ENCODE peak calls at places on chromosomes 12 and 14, in five cellular contexts. One of them, this sample, is unnamed.

GRCh38 chr14:63893701-63894458 is 41.1 kb downstream of the SYNE2 start:
- DNase-seq in H1: no peak
- DNase-seq in HAP-1: no peak
- DNase-seq in PC-3: no peak
- DNase-seq in psoas muscle: peak
- DNase-seq in this sample: peak

GRCh38 chr12:4856556-4856955 is 53.1 kb upstream of the KCNA1 start:
- DNase-seq in H1: no peak
- DNase-seq in HAP-1: no peak
- DNase-seq in PC-3: no peak
- DNase-seq in psoas muscle: no peak
- DNase-seq in this sample: no peak

GRCh38 chr14:90788031-90788430 is 28.2 kb downstream of the TTC7B start:
- DNase-seq in H1: no peak
- DNase-seq in HAP-1: no peak
- DNase-seq in PC-3: no peak
- DNase-seq in psoas muscle: no peak
- DNase-seq in this sample: no peak

GRCh38 chr14:59346329-59346728 is 118.9 kb downstream of the GPR135 start:
- DNase-seq in H1: no peak
- DNase-seq in HAP-1: no peak
- DNase-seq in PC-3: no peak
- DNase-seq in psoas muscle: no peak
- DNase-seq in this sample: no peak

GRCh38 chr12:42296503-42297109 is 29.3 kb downstream of the ZCRB1 start:
- DNase-seq in H1: peak
- DNase-seq in HAP-1: no peak
- DNase-seq in PC-3: peak
- DNase-seq in psoas muscle: no peak
- DNase-seq in this sample: no peak

GRCh38 chr12:4012977-4013968 is 140.1 kb upstream of the PARP11 start:
- DNase-seq in H1: no peak
- DNase-seq in HAP-1: no peak
- DNase-seq in PC-3: no peak
- DNase-seq in psoas muscle: no peak
- DNase-seq in this sample: no peak

GRCh38 chr12:73612571-73612970 is 925.1 kb upstream of the ATXN7L3B start:
- DNase-seq in H1: no peak
- DNase-seq in HAP-1: no peak
- DNase-seq in PC-3: peak
- DNase-seq in psoas muscle: no peak
- DNase-seq in this sample: peak

GRCh38 chr14:99246536-99247083 is 25.4 kb downstream of the BCL11B start:
- DNase-seq in H1: peak
- DNase-seq in HAP-1: no peak
- DNase-seq in PC-3: no peak
- DNase-seq in psoas muscle: no peak
- DNase-seq in this sample: no peak

GRCh38 chr12:95953000-95953399 is 9.9 kb downstream of the AMDHD1 start:
- DNase-seq in H1: no peak
- DNase-seq in HAP-1: no peak
- DNase-seq in PC-3: no peak
- DNase-seq in psoas muscle: no peak
- DNase-seq in this sample: no peak

GRCh38 chr12:26247873-26248272 is 52.5 kb downstream of the SSPN start:
- DNase-seq in H1: no peak
- DNase-seq in HAP-1: no peak
- DNase-seq in PC-3: no peak
- DNase-seq in psoas muscle: no peak
- DNase-seq in this sample: no peak

GRCh38 chr12:57877876-57878275 is 31.3 kb upstream of the CTDSP2 start:
- DNase-seq in H1: no peak
- DNase-seq in HAP-1: no peak
- DNase-seq in PC-3: no peak
- DNase-seq in psoas muscle: no peak
- DNase-seq in this sample: no peak

GRCh38 chr12:48917857-48918537 is 7.3 kb downstream of the FKBP11 start:
- DNase-seq in H1: no peak
- DNase-seq in HAP-1: no peak
- DNase-seq in PC-3: no peak
- DNase-seq in psoas muscle: no peak
- DNase-seq in this sample: no peak

GRCh38 chr14:65496178-65496993 is 83.9 kb downstream of the FUT8 start:
- DNase-seq in H1: no peak
- DNase-seq in HAP-1: no peak
- DNase-seq in PC-3: no peak
- DNase-seq in psoas muscle: no peak
- DNase-seq in this sample: no peak

GRCh38 chr14:90424075-90424474 is 27.2 kb downstream of the CALM1 start:
- DNase-seq in H1: no peak
- DNase-seq in HAP-1: no peak
- DNase-seq in PC-3: no peak
- DNase-seq in psoas muscle: no peak
- DNase-seq in this sample: no peak

GRCh38 chr12:115204957-115205754 is 521.2 kb upstream of the TBX3 start:
- DNase-seq in H1: no peak
- DNase-seq in HAP-1: no peak
- DNase-seq in PC-3: peak
- DNase-seq in psoas muscle: no peak
- DNase-seq in this sample: peak

GRCh38 chr14:73176673-73177072 is 40.4 kb downstream of the PSEN1 start:
- DNase-seq in H1: no peak
- DNase-seq in HAP-1: no peak
- DNase-seq in PC-3: no peak
- DNase-seq in psoas muscle: no peak
- DNase-seq in this sample: no peak

GRCh38 chr14:104290756-104291122 is 152.4 kb downstream of the KIF26A start:
- DNase-seq in H1: no peak
- DNase-seq in HAP-1: no peak
- DNase-seq in PC-3: no peak
- DNase-seq in psoas muscle: peak
- DNase-seq in this sample: no peak

GRCh38 chr14:49463146-49463545 is 123.0 kb downstream of the RPS29 start:
- DNase-seq in H1: no peak
- DNase-seq in HAP-1: no peak
- DNase-seq in PC-3: no peak
- DNase-seq in psoas muscle: no peak
- DNase-seq in this sample: no peak

GRCh38 chr12:114614040-114614439 is 69.9 kb downstream of the TBX3 start:
- DNase-seq in H1: no peak
- DNase-seq in HAP-1: no peak
- DNase-seq in PC-3: no peak
- DNase-seq in psoas muscle: no peak
- DNase-seq in this sample: no peak

GRCh38 chr12:53944209-53944608 is 5.6 kb downstream of the HOXC13 start:
- DNase-seq in H1: no peak
- DNase-seq in HAP-1: no peak
- DNase-seq in PC-3: no peak
- DNase-seq in psoas muscle: no peak
- DNase-seq in this sample: no peak

GRCh38 chr12:107917912-107918800 is 143.7 kb downstream of the ASCL4 start:
- DNase-seq in H1: no peak
- DNase-seq in HAP-1: no peak
- DNase-seq in PC-3: peak
- DNase-seq in psoas muscle: no peak
- DNase-seq in this sample: peak

GRCh38 chr12:109734219-109735000 is 20.8 kb downstream of the FAM222A start:
- DNase-seq in H1: peak
- DNase-seq in HAP-1: no peak
- DNase-seq in PC-3: no peak
- DNase-seq in psoas muscle: peak
- DNase-seq in this sample: no peak

This sample was measured in A172.